ENCODE peak calls at places on chromosomes 7 and 10, in five cellular contexts. X is cardiac muscle cell, R is ELR, O is fibroblast of lung, S is astrocyte. M is an unnamed sample.

GRCh38 chr10:71736570-71737355 is 17.2 kb upstream of the C10orf105 start:
- DNase-seq in X (no peak), S (no peak), R (no peak), O (no peak), M (no peak)

GRCh38 chr10:103765981-103766380 is 89.4 kb downstream of the SH3PXD2A start:
- DNase-seq in X (no peak), R (peak), O (peak), S (no peak), M (peak)

GRCh38 chr10:133357293-133358151 is at the start of gene FUOM:
- DNase-seq in R (peak), S (peak), O (peak), X (peak), M (peak)

GRCh38 chr10:124565565-124566221 is 104.1 kb downstream of the LHPP start:
- DNase-seq in X (peak), R (no peak), S (no peak), O (no peak), M (peak)

GRCh38 chr10:92238062-92238585 is 52.8 kb downstream of the CPEB3 start:
- DNase-seq in S (no peak), O (no peak), R (no peak), X (no peak), M (no peak)

GRCh38 chr10:44977287-44978212 is 1.1 kb downstream of the DEPP1 start:
- DNase-seq in R (no peak), O (no peak), S (no peak), X (no peak), M (no peak)

GRCh38 chr7:2028733-2029132 is 204.0 kb downstream of the MAD1L1 start:
- DNase-seq in R (no peak), S (no peak), O (no peak), X (no peak), M (peak)

GRCh38 chr10:3096149-3096548 is 28.8 kb downstream of the PFKP start:
- DNase-seq in X (peak), S (peak), O (peak), R (peak), M (no peak)

GRCh38 chr10:102347236-102347828 is 48.2 kb upstream of the NFKB2 start:
- DNase-seq in O (peak), R (peak), S (peak), X (peak), M (no peak)

GRCh38 chr7:129427646-129428045 is 6.6 kb upstream of the STRIP2 start:
- DNase-seq in S (no peak), X (peak), R (no peak), O (no peak), M (no peak)

GRCh38 chr7:98305951-98306535 is 24.6 kb downstream of the BRI3 start:
- DNase-seq in X (no peak), S (no peak), R (no peak), O (no peak), M (no peak)

GRCh38 chr10:123043409-123043925 is 34.7 kb downstream of the ACADSB start:
- DNase-seq in R (peak), S (peak), O (peak), X (peak), M (no peak)

GRCh38 chr10:130377986-130378545 is 241.9 kb downstream of the GLRX3 start:
- DNase-seq in S (no peak), O (no peak), X (no peak), R (no peak), M (no peak)

GRCh38 chr7:102082693-102083385 is 203.8 kb upstream of the SH2B2 start:
- DNase-seq in S (no peak), R (peak), X (peak), O (no peak), M (no peak)

GRCh38 chr7:45102785-45103712 is 8.4 kb downstream of the TBRG4 start:
- DNase-seq in O (no peak), X (no peak), R (no peak), S (no peak), M (no peak)

GRCh38 chr10:79116363-79116762 is 47.6 kb downstream of the ZMIZ1 start:
- DNase-seq in O (no peak), R (no peak), S (no peak), X (no peak), M (no peak)

GRCh38 chr10:34392641-34393170 is 422.4 kb downstream of the PARD3 start:
- DNase-seq in X (no peak), R (peak), O (no peak), S (no peak), M (no peak)

GRCh38 chr10:127934383-127934782 is 27.5 kb downstream of the PTPRE start:
- DNase-seq in O (no peak), S (no peak), R (no peak), X (no peak), M (no peak)

GRCh38 chr7:50826371-50827172 is 43.9 kb upstream of the GRB10 start:
- DNase-seq in X (peak), S (peak), O (peak), R (peak), M (no peak)

GRCh38 chr7:4832711-4833110 is 29.1 kb downstream of the PAPOLB start:
- DNase-seq in O (no peak), R (no peak), X (no peak), S (no peak), M (no peak)

GRCh38 chr10:50992972-50993766 is 81.1 kb upstream of the PRKG1 start:
- DNase-seq in R (peak), X (peak), O (peak), S (peak), M (peak)

GRCh38 chr10:48274636-48275035 is at the start of gene FRMPD2:
- DNase-seq in X (no peak), O (no peak), R (no peak), S (no peak), M (no peak)

GRCh38 chr10:80412521-80412920 is 4.2 kb downstream of the PRXL2A start:
- DNase-seq in S (no peak), X (no peak), O (no peak), R (no peak), M (no peak)

GRCh38 chr7:127730658-127731276 is 78.8 kb downstream of the SND1 start:
- DNase-seq in O (no peak), S (no peak), R (no peak), X (no peak), M (no peak)

GRCh38 chr7:48780862-48781261 is 143.5 kb upstream of the CDC14C start:
- DNase-seq in S (no peak), R (no peak), O (no peak), X (no peak), M (no peak)

GRCh38 chr7:27149817-27150567 is 2.4 kb downstream of the HOXA3 start:
- DNase-seq in O (no peak), R (no peak), X (no peak), S (no peak), M (no peak)

GRCh38 chr7:99539213-99539811 is 12.6 kb downstream of the FAM200A start:
- DNase-seq in X (no peak), O (no peak), R (no peak), S (no peak), M (no peak)

GRCh38 chr7:2864204-2864985 is 20.3 kb upstream of the GNA12 start:
- DNase-seq in O (no peak), S (no peak), R (peak), X (no peak), M (no peak)

GRCh38 chr10:124184208-124184820 is 90.9 kb upstream of the CHST15 start:
- DNase-seq in O (no peak), S (no peak), R (no peak), X (no peak), M (no peak)

GRCh38 chr7:96486681-96487080 is 164.8 kb upstream of the SLC25A13 start:
- DNase-seq in O (no peak), X (no peak), S (no peak), R (no peak), M (no peak)